ENCODE peak calls at places on chromosomes 6 and 20, in five cellular contexts. Z is kidney tubule cell; F is stimulated activated CD4-positive, alpha-beta T cell treated with anti-CD3 and anti-CD28 coated beads, Interleukin-1b, Interleukin-23, amount 100 ng/mL, for 48 hours; S is cerebellum; G is WERI-Rb-1. X is an unnamed sample.

GRCh38 chr6:146598785-146599405 is at the start of gene ADGB:
- DNase-seq in Z (peak), F (no peak), S (peak), G (no peak), X (no peak)

GRCh38 chr6:37850728-37851285 is 31.3 kb downstream of the ZFAND3 start:
- DNase-seq in Z (peak), F (no peak), S (no peak), G (no peak), X (no peak)

GRCh38 chr6:108200631-108201030 is 34.8 kb downstream of the NR2E1 start:
- DNase-seq in Z (peak), F (no peak), S (no peak), G (no peak), X (no peak)

GRCh38 chr6:25034477-25034876 is 98.7 kb upstream of the RIPOR2 start:
- DNase-seq in Z (no peak), F (no peak), S (no peak), G (no peak), X (no peak)

GRCh38 chr6:31660998-31661866 is 654 bp upstream of the C6orf47 start:
- DNase-seq in Z (no peak), F (no peak), S (no peak), G (no peak), X (no peak)

GRCh38 chr6:63572733-63573139 is 456 bp downstream of the LOC128125822 start:
- DNase-seq in Z (no peak), F (no peak), S (no peak), G (no peak), X (no peak)

GRCh38 chr6:6973721-6974120 is 134.0 kb upstream of the RREB1 start:
- DNase-seq in Z (no peak), F (no peak), S (no peak), G (no peak), X (no peak)

GRCh38 chr6:4612636-4613171 is 163.5 kb upstream of the CDYL start:
- DNase-seq in Z (no peak), F (no peak), S (peak), G (no peak), X (no peak)

GRCh38 chr6:157716553-157716952 is 106.5 kb upstream of the SNX9 start:
- DNase-seq in Z (no peak), F (no peak), S (no peak), G (no peak), X (no peak)

GRCh38 chr6:82045965-82046756 is 201.4 kb downstream of the IBTK start:
- DNase-seq in Z (peak), F (no peak), S (no peak), G (no peak), X (no peak)

GRCh38 chr6:35754452-35755321 is 17.9 kb downstream of the ARMC12 start:
- DNase-seq in Z (peak), F (no peak), S (no peak), G (no peak), X (no peak)

GRCh38 chr20:38168791-38169589 is 3.9 kb upstream of the TGM2 start:
- DNase-seq in Z (peak), F (no peak), S (no peak), G (no peak), X (no peak)

GRCh38 chr6:102619585-102619984 is 1226.1 kb downstream of the GRIK2 start:
- DNase-seq in Z (peak), F (no peak), S (peak), G (no peak), X (no peak)

GRCh38 chr6:104118274-104118673 is 741.4 kb downstream of the HACE1 start:
- DNase-seq in Z (peak), F (no peak), S (no peak), G (no peak), X (no peak)

X was measured in activated T-helper 1 cell treated with anti-CD3 and anti-CD28 coated beads, Interleukin-12 subunit alpha, Interleukin-12 subunit beta, Interleukin-2, Interleukin-4 antibody, amounts not matched to agents 30 ng/mL and 10 ng/mL and 1 ng/mL, durations not matched to agents 14 hours and 24 hours and 36 hours.